ENCODE peak calls at places on chromosomes 6 and 20, in five cellular contexts. B is HepG2, T is PC-9, H is neural progenitor cell, Y is hepatocyte. O is an unnamed sample.

GRCh38 chr20:47272893-47273590 is 83.5 kb downstream of the ZMYND8 start:
- DNase-seq in Y (peak), B (peak), H (peak), T (peak), O (peak)

GRCh38 chr6:37242429-37243052 is 15.0 kb upstream of the TBC1D22B start:
- DNase-seq in Y (peak), B (peak), T (peak), H (no peak), O (peak)

GRCh38 chr20:53103124-53103523 is 131.0 kb downstream of the TSHZ2 start:
- DNase-seq in H (no peak), T (no peak), Y (no peak), B (no peak), O (no peak)

GRCh38 chr6:116847234-116847633 is 18.4 kb upstream of the GPRC6A start:
- DNase-seq in Y (peak), H (no peak), B (peak), T (no peak), O (peak)

GRCh38 chr6:24520929-24521546 is 26.3 kb downstream of the ALDH5A1 start:
- DNase-seq in T (no peak), B (peak), H (peak), Y (peak), O (no peak)

GRCh38 chr6:100126682-100127484 is 132.9 kb upstream of the MCHR2 start:
- DNase-seq in B (no peak), Y (no peak), T (no peak), H (no peak), O (no peak)

GRCh38 chr20:8127553-8128255 is 4.4 kb upstream of the PLCB1 start:
- DNase-seq in Y (no peak), B (no peak), H (no peak), T (no peak), O (peak)

GRCh38 chr6:38638941-38639497 is 710 bp downstream of the BTBD9 start:
- DNase-seq in Y (peak), T (peak), H (peak), B (peak), O (peak)

GRCh38 chr20:25310268-25310920 is 62.5 kb downstream of the PYGB start:
- DNase-seq in T (peak), H (peak), B (peak), Y (peak), O (peak)

GRCh38 chr6:13769655-13770053 is 44.7 kb downstream of the MCUR1 start:
- DNase-seq in B (no peak), T (no peak), Y (no peak), H (no peak), O (no peak)

GRCh38 chr20:58818585-58819285 is 32.0 kb downstream of the GNAS-AS1 start:
- DNase-seq in B (no peak), T (peak), Y (no peak), H (no peak), O (peak)

GRCh38 chr6:149513915-149514314 is 29.1 kb upstream of the ZC3H12D start:
- DNase-seq in B (no peak), Y (no peak), H (no peak), T (no peak), O (peak)

GRCh38 chr6:42727084-42727601 is 4.7 kb upstream of the PRPH2 start:
- DNase-seq in T (no peak), H (no peak), Y (no peak), B (no peak), O (peak)

GRCh38 chr6:44123544-44123943 is 3.7 kb downstream of the MRPL14 start:
- DNase-seq in Y (no peak), T (peak), H (no peak), B (no peak), O (no peak)

GRCh38 chr6:167078745-167079144 is 44.2 kb upstream of the CCR6 start:
- DNase-seq in B (no peak), Y (no peak), H (no peak), T (no peak), O (no peak)

GRCh38 chr6:125924169-125924568 is 32.4 kb upstream of the HINT3 start:
- DNase-seq in Y (no peak), B (no peak), T (peak), H (no peak), O (no peak)

GRCh38 chr20:53434662-53435061 is 159.0 kb downstream of the ZNF217 start:
- DNase-seq in Y (no peak), B (no peak), H (no peak), T (no peak), O (peak)

GRCh38 chr6:87250019-87250418 is 72.4 kb upstream of the SMIM8 start:
- DNase-seq in T (no peak), H (no peak), B (no peak), Y (no peak), O (no peak)

GRCh38 chr6:119132211-119133004 is 53.9 kb upstream of the FAM184A start:
- DNase-seq in Y (no peak), H (no peak), B (no peak), T (no peak), O (peak)

GRCh38 chr6:83044211-83044768 is 21.4 kb downstream of the UBE3D start:
- DNase-seq in T (no peak), H (no peak), Y (no peak), B (no peak), O (no peak)

GRCh38 chr6:56699066-56699654 is 56.5 kb upstream of the DST start:
- DNase-seq in T (no peak), Y (no peak), B (peak), H (no peak), O (peak)

GRCh38 chr20:3080939-3081388 is 3.6 kb downstream of the AVP start:
- DNase-seq in H (no peak), B (no peak), T (peak), Y (no peak), O (peak)

GRCh38 chr6:5190467-5190866 is 70.3 kb downstream of the LYRM4 start:
- DNase-seq in B (peak), Y (peak), H (no peak), T (peak), O (peak)

GRCh38 chr6:5763871-5764270 is 242.9 kb downstream of the NRN1 start:
- DNase-seq in B (no peak), Y (no peak), H (no peak), T (no peak), O (peak)

GRCh38 chr20:33061626-33062025 is 7.9 kb downstream of the BPIFB3 start:
- DNase-seq in T (no peak), H (no peak), B (no peak), Y (no peak), O (no peak)

GRCh38 chr6:110514818-110515217 is 38.4 kb upstream of the SLC22A16 start:
- DNase-seq in H (no peak), T (no peak), B (no peak), Y (no peak), O (no peak)

GRCh38 chr20:9172908-9173307 is 104.0 kb downstream of the PLCB4 start:
- DNase-seq in Y (no peak), T (no peak), B (no peak), H (no peak), O (peak)

GRCh38 chr6:5335020-5335419 is 73.7 kb downstream of the FARS2 start:
- DNase-seq in B (no peak), H (no peak), T (no peak), Y (no peak), O (no peak)

GRCh38 chr6:149060985-149061760 is 256.3 kb upstream of the TAB2 start:
- DNase-seq in Y (peak), H (no peak), B (peak), T (no peak), O (peak)

GRCh38 chr6:56040271-56040670 is 164.9 kb upstream of the BMP5 start:
- DNase-seq in Y (no peak), H (no peak), T (no peak), B (no peak), O (peak)

GRCh38 chr20:370977-371754 is 9.4 kb upstream of the TRIB3 start:
- DNase-seq in Y (no peak), B (peak), H (no peak), T (no peak), O (no peak)

GRCh38 chr6:72151742-72152141 is 265.4 kb downstream of the RIMS1 start:
- DNase-seq in Y (no peak), B (no peak), H (no peak), T (no peak), O (no peak)

DNA sequence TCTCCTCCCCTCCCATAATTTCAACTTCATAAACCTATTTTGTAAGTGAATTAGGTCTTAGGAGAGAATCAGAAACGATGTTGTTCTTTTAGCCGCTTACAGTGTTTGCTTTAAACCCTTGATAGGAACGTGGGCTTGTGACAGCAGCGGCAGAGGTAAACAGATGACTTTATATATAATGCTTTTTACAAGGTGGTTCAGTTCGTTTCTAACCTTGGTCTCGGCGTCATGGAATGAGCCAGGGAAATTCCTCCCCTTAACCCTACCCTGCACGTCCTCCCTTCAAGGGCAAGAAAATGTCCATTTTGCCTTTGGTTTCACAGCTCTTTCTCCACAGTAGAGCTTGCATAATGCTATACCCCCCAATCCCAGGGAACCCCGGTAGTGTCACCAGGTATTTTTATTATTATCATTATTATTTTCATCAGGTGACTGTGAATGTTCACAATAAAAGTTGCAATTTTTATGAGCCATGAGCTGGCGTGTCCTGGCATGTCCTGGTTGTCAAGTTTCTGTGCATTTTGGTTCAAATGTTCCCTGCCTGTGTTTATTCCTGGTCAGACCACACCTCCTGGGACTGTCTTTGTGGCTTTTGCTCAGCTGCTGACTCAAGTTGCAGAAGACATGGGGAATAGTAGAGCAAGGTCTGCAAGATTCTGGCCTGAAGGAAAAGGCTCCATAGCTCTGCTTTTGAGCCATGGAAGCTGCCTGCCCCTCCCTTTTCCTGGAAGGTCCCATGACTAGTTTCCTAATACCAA is 112.8 kb upstream of the BMP2 start:
- DNase-seq in Y (peak), B (no peak), T (no peak), H (no peak), O (no peak)
- H2AFZ ChIP-seq in Y (peak), B (no peak), T (no peak), H (no peak), O (peak)

GRCh38 chr6:147508871-147509608 is 550 bp downstream of the SAMD5 start:
- DNase-seq in H (peak), B (no peak), T (no peak), Y (peak), O (no peak)
- TF ChIP-seq EZH2 in H (peak), B (no peak), T (no peak), Y (no peak), O (peak)

DNA sequence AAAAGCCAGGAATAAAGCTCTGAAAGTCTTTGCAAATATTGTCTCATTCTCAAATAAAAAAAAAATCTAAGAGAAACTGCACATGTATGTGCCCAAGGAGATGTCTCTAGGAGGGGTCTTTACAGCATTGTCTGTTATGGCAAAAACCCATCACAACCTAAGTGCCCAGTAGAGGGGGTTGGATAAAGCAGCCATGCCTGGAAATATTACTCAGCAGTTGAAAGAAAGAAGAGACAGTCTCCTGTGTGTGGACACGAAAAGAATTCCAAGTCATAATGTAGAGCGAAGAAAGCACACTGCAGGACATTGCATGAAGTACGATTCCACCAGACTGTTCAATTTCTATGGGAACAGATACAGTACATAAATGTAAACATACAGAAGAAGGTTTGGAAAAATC is 7.3 kb upstream of the TGM2 start:
- DNase-seq in H (no peak), B (peak), Y (no peak), T (no peak), O (peak)
- TF ChIP-seq CTCF in H (no peak), B (peak), Y (peak), T (peak), O (peak)

GRCh38 chr6:27280540-27281000 is 31.5 kb downstream of the POM121L2 start:
- DNase-seq in B (peak), T (no peak), H (peak), Y (peak), O (no peak)

GRCh38 chr6:27279513-27280063 is 32.1 kb downstream of the PRSS16 start:
- DNase-seq in H (peak), Y (peak), T (no peak), B (no peak), O (no peak)

GRCh38 chr6:27280064-27280539 is 32.0 kb downstream of the POM121L2 start:
- DNase-seq in T (peak), B (peak), Y (peak), H (peak), O (peak)

GRCh38 chr6:27273783-27274182 is 26.3 kb downstream of the PRSS16 start:
- DNase-seq in B (no peak), Y (no peak), H (no peak), T (no peak), O (no peak)

GRCh38 chr6:27275025-27275956 is 27.8 kb downstream of the PRSS16 start:
- DNase-seq in Y (no peak), T (no peak), B (no peak), H (peak), O (no peak)
- H2AFZ ChIP-seq in Y (no peak), T (peak), B (no peak), H (peak), O (no peak)

GRCh38 chr6:41503841-41504525 is 42.2 kb upstream of the FOXP4 start:
- DNase-seq in H (peak), B (peak), Y (peak), T (no peak), O (peak)

GRCh38 chr6:41505084-41506049 is 40.8 kb upstream of the FOXP4 start:
- DNase-seq in B (no peak), H (peak), T (no peak), Y (peak), O (peak)

GRCh38 chr6:41502607-41503434 is 43.4 kb upstream of the FOXP4 start:
- DNase-seq in T (no peak), H (peak), B (no peak), Y (peak), O (no peak)

GRCh38 chr6:41503435-41503768 is 42.8 kb upstream of the FOXP4 start:
- DNase-seq in H (no peak), Y (no peak), T (no peak), B (no peak), O (peak)

DNA sequence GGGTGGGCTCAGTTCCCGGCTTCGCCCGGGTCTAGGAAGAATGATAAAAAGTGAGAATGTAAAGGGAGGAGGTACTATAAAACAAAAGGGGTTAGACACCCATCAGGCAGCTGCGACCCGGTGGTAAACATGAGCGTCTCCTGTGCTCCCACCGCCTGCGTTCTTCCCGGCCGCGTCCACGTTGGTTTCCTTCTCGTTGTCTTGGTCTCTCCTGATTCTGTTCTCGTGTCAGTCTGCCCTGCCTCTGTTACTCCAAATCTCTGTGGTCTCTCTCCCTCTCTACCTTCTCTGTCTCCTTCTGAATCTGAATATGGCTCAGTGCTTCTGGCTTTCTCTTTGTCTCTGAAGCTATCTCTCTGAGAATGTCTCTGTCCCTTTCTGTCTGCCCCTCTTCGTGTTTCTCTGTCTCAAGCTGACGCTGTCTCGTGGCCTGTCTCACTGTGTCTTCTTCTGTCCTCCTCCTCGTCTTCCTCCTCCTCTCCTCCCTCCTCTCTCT is 41.6 kb upstream of the FOXP4 start:
- DNase-seq in Y (no peak), H (no peak), B (no peak), T (no peak), O (peak)
- TF ChIP-seq EZH2 in Y (no peak), H (peak), B (no peak), T (no peak), O (peak)

GRCh38 chr6:34463299-34463698 is 2.6 kb upstream of the PACSIN1 start:
- DNase-seq in B (no peak), H (no peak), T (no peak), Y (no peak), O (no peak)
- TF ChIP-seq CTCF in B (no peak), H (no peak), T (no peak), Y (no peak), O (no peak)